ENCODE peak calls at places on chromosomes 7 and 10, in seven cellular contexts. R, E, P, O, L, Z and Q are unnamed samples.
A peak's percentile ranks its signal among the peaks of the same experiment; 100 is the strongest.

GRCh38 chr7:40753455-40753854 is 618.6 kb downstream of the SUGCT start:
- DNase-seq in E (no peak), O (no peak), L (no peak), Z (no peak), R (no peak), P (no peak), Q (no peak)

GRCh38 chr7:112097524-112097923 is 108.7 kb downstream of the DOCK4 start:
- DNase-seq in L (no peak), P (peak; percentile 7), Z (no peak), E (no peak), O (no peak), R (no peak), Q (no peak)

GRCh38 chr7:35729061-35729783 is 34.3 kb upstream of the HERPUD2 start:
- DNase-seq in L (no peak), P (no peak), R (peak; percentile 43), E (no peak), Z (no peak), O (no peak), Q (no peak)

GRCh38 chr7:24665564-24666294 is 91.5 kb downstream of the GSDME start:
- DNase-seq in E (no peak), O (peak; percentile 46), R (peak; percentile 2), Z (no peak), P (peak; percentile 57), L (peak; percentile 59), Q (no peak)

GRCh38 chr10:93991596-93992284 is 2.0 kb upstream of the PLCE1 start:
- DNase-seq in L (peak; percentile 80), Z (peak; percentile 36), P (peak; percentile 71), O (no peak), E (peak; percentile 77), R (no peak), Q (peak; percentile 16)

GRCh38 chr10:2887391-2888070 is 179.8 kb upstream of the PFKP start:
- DNase-seq in E (no peak), Z (no peak), O (no peak), R (no peak), P (no peak), L (no peak), Q (no peak)

GRCh38 chr7:107678110-107678753 is 17.6 kb downstream of the SLC26A4 start:
- DNase-seq in E (no peak), L (no peak), Z (no peak), O (no peak), P (no peak), R (no peak), Q (no peak)

GRCh38 chr7:37382546-37383088 is 66.0 kb downstream of the ELMO1 start:
- DNase-seq in R (no peak), Z (no peak), L (no peak), E (no peak), O (no peak), P (no peak), Q (no peak)

GRCh38 chr10:31749981-31750850 is 178.4 kb downstream of the ARHGAP12 start:
- DNase-seq in P (no peak), L (peak; percentile 42), Z (peak; percentile 41), E (peak; percentile 68), O (peak; percentile 88), R (no peak), Q (peak; percentile 74)